ENCODE peak calls at places on chromosomes 5 and 9, in seven cellular contexts. N is PC-3, U is astrocyte, Q is IMR-90, W is neuronal stem cell, X is GM23338, V is mesenchymal stem cell. E is an unnamed sample. For H3K27me3, the result is how much of the 10 kb centered on the place peaks cover.

GRCh38 chr5:3251784-3252183 is 343.8 kb upstream of the IRX1 start:
- DNase-seq in Q (no peak), U (no peak), N (no peak), W (no peak), V (no peak), X (peak), E (no peak)

GRCh38 chr9:98356953-98357352 is 101.5 kb upstream of the TBC1D2 start:
- DNase-seq in N (peak), Q (peak), X (no peak), V (no peak), W (no peak), U (peak), E (peak)

GRCh38 chr9:13857521-13857920 is 456.4 kb downstream of the NFIB start:
- DNase-seq in Q (peak), V (no peak), W (no peak), U (peak), N (peak), X (no peak), E (peak)

GRCh38 chr5:54646285-54647101 is 128.9 kb downstream of the SNX18 start:
- DNase-seq in U (peak), Q (peak), N (peak), V (peak), W (peak), X (peak), E (peak)

GRCh38 chr9:137694962-137695875 is 76.4 kb downstream of the EHMT1 start:
- DNase-seq in X (peak), V (peak), N (peak), W (peak), Q (no peak), U (no peak), E (no peak)

GRCh38 chr9:71758785-71759184 is 9.5 kb downstream of the CEMIP2 start:
- DNase-seq in W (no peak), N (peak), Q (peak), X (no peak), U (peak), V (peak), E (peak)

GRCh38 chr9:124779368-124780059 is 2.6 kb downstream of the OLFML2A start:
- DNase-seq in U (peak), W (no peak), X (peak), V (peak), N (peak), Q (peak), E (peak)

GRCh38 chr5:66454186-66455078 is 141.8 kb upstream of the MAST4 start:
- DNase-seq in N (no peak), V (no peak), Q (no peak), X (no peak), U (peak), W (no peak), E (peak)

GRCh38 chr5:57501414-57502321 is 19.1 kb upstream of the ACTBL2 start:
- DNase-seq in Q (no peak), W (no peak), U (no peak), N (peak), X (no peak), V (peak), E (no peak)

GRCh38 chr5:12250454-12250853 is 346.2 kb upstream of the CTNND2 start:
- DNase-seq in X (no peak), Q (no peak), V (no peak), U (no peak), W (no peak), N (no peak), E (no peak)

GRCh38 chr5:132219981-132220380 is 7.7 kb downstream of the P4HA2 start:
- DNase-seq in U (no peak), W (no peak), V (no peak), Q (no peak), X (no peak), N (no peak), E (no peak)

GRCh38 chr9:37501957-37502596 is 16.3 kb downstream of the POLR1E start:
- DNase-seq in N (no peak), X (no peak), U (no peak), V (no peak), Q (no peak), W (no peak), E (no peak)

GRCh38 chr9:84480071-84480470 is 139.5 kb upstream of the SLC28A3 start:
- DNase-seq in W (no peak), X (no peak), N (no peak), Q (no peak), U (no peak), V (no peak), E (no peak)

GRCh38 chr5:132489871-132490483 is 596 bp downstream of the IRF1 start:
- DNase-seq in U (peak), W (no peak), N (peak), X (peak), V (peak), Q (peak), E (peak)

GRCh38 chr5:141641634-141642278 is 5.0 kb downstream of the RELL2 start:
- DNase-seq in X (peak), Q (peak), W (no peak), V (peak), N (peak), U (peak), E (peak)

GRCh38 chr9:74556685-74557084 is 59.5 kb downstream of the RORB start:
- DNase-seq in V (no peak), U (peak), N (no peak), W (no peak), Q (no peak), X (no peak), E (peak)

GRCh38 chr5:5164158-5164557 is 24.0 kb downstream of the ADAMTS16 start:
- DNase-seq in Q (no peak), V (no peak), W (no peak), N (no peak), X (no peak), U (peak), E (no peak)

GRCh38 chr5:51890435-51891116 is 507.3 kb downstream of the ISL1 start:
- DNase-seq in N (no peak), Q (no peak), V (no peak), W (no peak), X (no peak), U (no peak), E (no peak)

GRCh38 chr5:83488271-83488670 is 16.7 kb downstream of the VCAN start:
- DNase-seq in Q (peak), N (no peak), W (no peak), U (peak), V (peak), X (peak), E (peak)

GRCh38 chr5:178590924-178591423 is 781 bp upstream of the COL23A1 start:
- DNase-seq in Q (peak), V (no peak), X (no peak), W (no peak), U (no peak), N (no peak), E (peak)

GRCh38 chr5:133234911-133235310 is 183.1 kb downstream of the HSPA4 start:
- DNase-seq in W (no peak), V (no peak), X (no peak), N (no peak), Q (no peak), U (no peak), E (no peak)

GRCh38 chr9:5510991-5511390 is 660 bp downstream of the PDCD1LG2 start:
- DNase-seq in V (no peak), W (no peak), U (no peak), Q (peak), X (no peak), N (no peak), E (no peak)

GRCh38 chr5:43078956-43079355 is 38.8 kb upstream of the ANXA2R start:
- DNase-seq in V (peak), W (no peak), N (no peak), X (peak), U (peak), Q (peak), E (peak)

GRCh38 chr5:137954131-137954879 is 65.0 kb downstream of the PKD2L2 start:
- DNase-seq in N (peak), Q (peak), W (no peak), X (no peak), V (peak), U (peak), E (peak)

GRCh38 chr5:8550921-8551320 is 682.0 kb downstream of the MTRR start:
- DNase-seq in N (no peak), Q (no peak), V (no peak), X (no peak), U (no peak), W (no peak), E (no peak)

GRCh38 chr5:135989686-135990085 is 34.9 kb upstream of the LECT2 start:
- DNase-seq in W (no peak), X (no peak), Q (no peak), N (no peak), U (no peak), V (no peak), E (no peak)

GRCh38 chr5:137741718-137742117 is 5.8 kb upstream of the KLHL3 start:
- DNase-seq in W (no peak), Q (no peak), N (no peak), V (no peak), X (peak), U (no peak), E (no peak)

GRCh38 chr5:132714456-132715307 is 22.7 kb downstream of the KIF3A start:
- DNase-seq in X (peak), V (peak), N (peak), W (no peak), U (no peak), Q (peak), E (peak)

GRCh38 chr5:37962389-37962788 is 122.5 kb upstream of the GDNF start:
- DNase-seq in U (no peak), X (no peak), Q (no peak), N (no peak), V (no peak), W (no peak), E (no peak)

GRCh38 chr5:178473858-178474257 is 116.3 kb downstream of the COL23A1 start:
- DNase-seq in V (no peak), X (no peak), N (no peak), W (no peak), U (no peak), Q (no peak), E (no peak)

GRCh38 chr5:73902327-73903051 is 276.5 kb downstream of the ARHGEF28 start:
- DNase-seq in Q (peak), X (peak), V (peak), U (peak), W (peak), N (peak), E (peak)

GRCh38 chr5:56306433-56307150 is 73.5 kb upstream of the ANKRD55 start:
- DNase-seq in X (no peak), V (no peak), Q (no peak), N (no peak), W (no peak), U (no peak), E (no peak)

GRCh38 chr5:158116965-158117364 is 258.0 kb upstream of the CLINT1 start:
- DNase-seq in W (no peak), X (no peak), Q (no peak), U (no peak), N (no peak), V (no peak), E (no peak)

GRCh38 chr5:158119852-158120708 is 261.1 kb upstream of the CLINT1 start:
- DNase-seq in N (peak), X (no peak), Q (peak), W (no peak), V (no peak), U (peak), E (peak)

GRCh38 chr5:158120760-158121159 is 261.8 kb upstream of the CLINT1 start:
- DNase-seq in V (no peak), X (no peak), U (peak), Q (no peak), W (no peak), N (peak), E (peak)

GRCh38 chr5:158115468-158115867 is 256.5 kb upstream of the CLINT1 start:
- DNase-seq in V (peak), U (no peak), N (no peak), W (no peak), Q (no peak), X (no peak), E (no peak)

GRCh38 chr5:158117467-158118165 is 258.7 kb upstream of the CLINT1 start:
- DNase-seq in Q (no peak), W (no peak), U (no peak), V (peak), N (no peak), X (no peak), E (no peak)
- H2AFZ ChIP-seq in Q (no peak), W (no peak), U (no peak), V (no peak), N (no peak), X (no peak), E (no peak)

GRCh38 chr5:159102294-159102934 is 2.7 kb upstream of the EBF1 start:
- DNase-seq in X (no peak), V (no peak), Q (no peak), W (no peak), N (no peak), U (no peak), E (no peak)
- H3K27me3 ChIP-seq in X (half or more), V (under half), Q (half or more), W (under half), N (under half), U (under half), E (under half)

GRCh38 chr5:25863811-25864210 is 1174.6 kb downstream of the CDH9 start:
- DNase-seq in V (no peak), W (no peak), N (no peak), U (no peak), Q (no peak), X (no peak), E (no peak)

GRCh38 chr5:25862276-25862675 is 1176.1 kb downstream of the CDH9 start:
- DNase-seq in U (no peak), N (peak), V (no peak), X (peak), W (no peak), Q (no peak), E (no peak)

GRCh38 chr5:25858019-25858418 is 1180.4 kb downstream of the CDH9 start:
- DNase-seq in W (no peak), N (no peak), X (peak), Q (no peak), U (no peak), V (no peak), E (no peak)
- H2AFZ ChIP-seq in W (no peak), N (no peak), X (peak), Q (no peak), U (no peak), V (no peak), E (no peak)

GRCh38 chr9:106691629-106692028 is 171.3 kb upstream of the ZNF462 start:
- DNase-seq in V (no peak), N (no peak), X (no peak), U (no peak), W (no peak), Q (no peak), E (no peak)
- H3K27me3 ChIP-seq in V (under half), N (under half), X (under half), U (under half), W (under half), Q (under half), E (under half)

DNA sequence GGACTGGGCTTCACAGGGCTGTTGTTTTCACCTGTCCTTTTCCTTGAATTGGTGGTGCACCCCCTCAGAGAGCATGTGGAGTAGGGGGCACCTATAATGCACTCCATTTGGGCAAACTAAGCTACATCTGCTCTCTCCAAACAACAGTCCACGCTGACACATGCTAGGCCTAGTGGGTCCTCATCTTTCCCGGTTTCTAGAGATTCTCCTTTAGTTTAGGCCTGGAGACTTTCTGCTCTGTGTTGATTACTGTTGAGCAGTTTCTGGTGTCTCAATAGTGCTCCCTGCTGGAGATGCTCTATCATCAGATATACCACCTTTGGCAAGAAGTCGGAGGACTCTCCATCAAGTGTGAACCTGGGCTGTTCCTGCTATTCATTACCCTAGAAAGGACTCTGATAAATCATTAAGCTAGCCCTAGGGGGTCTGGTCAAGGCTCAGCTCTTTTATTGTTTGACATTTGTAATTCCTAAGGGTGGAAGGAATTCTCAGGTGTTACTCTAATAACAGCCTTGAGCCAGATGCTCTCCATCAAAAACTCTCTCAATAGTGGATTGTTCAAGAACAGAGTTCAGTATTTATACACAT is 64.0 kb upstream of the FYB1 start:
- DNase-seq in Q (peak), X (peak), W (peak), U (peak), N (peak), V (peak), E (peak)
- H2AFZ ChIP-seq in Q (peak), X (no peak), W (no peak), U (no peak), N (peak), V (no peak), E (no peak)

DNA sequence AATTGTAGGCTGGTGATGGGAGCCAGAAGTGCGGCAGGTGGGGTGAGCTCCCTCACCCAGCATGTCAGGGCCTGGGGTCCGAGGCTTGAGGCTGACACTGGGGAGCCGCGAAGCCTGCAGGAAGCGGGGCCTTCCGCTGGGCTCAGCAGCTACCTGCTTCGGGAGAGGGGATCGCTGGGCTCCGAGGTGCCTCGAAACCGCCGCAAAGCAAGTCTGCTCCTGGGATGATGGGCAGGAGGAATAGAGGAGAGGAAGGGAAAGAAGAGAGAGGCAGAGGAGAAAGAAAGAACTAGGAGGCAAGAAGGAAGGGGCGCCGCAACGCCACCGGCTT is 1.5 kb upstream of the PRDM12 start:
- DNase-seq in N (no peak), X (peak), W (no peak), V (no peak), Q (no peak), U (no peak), E (no peak)
- H3K27me3 ChIP-seq in N (under half), X (half or more), W (half or more), V (half or more), Q (half or more), U (half or more), E (half or more)